ENCODE peak calls at places on chromosomes 4 and X, in eight cellular contexts. F, J, G, P, L, H, W and Y are unnamed samples.

GRCh38 chrX:46978341-46979291 is 66.4 kb downstream of the JADE3 start:
- DNase-seq in F (no peak), P (peak; percentile 83), H (peak; percentile 66), L (peak; percentile 72), J (peak; percentile 75), W (peak; percentile 36), G (peak; percentile 87), Y (peak; percentile 64)

GRCh38 chrX:46913710-46914109 is 1.5 kb downstream of the JADE3 start:
- DNase-seq in J (no peak), L (peak; percentile 30), W (no peak), H (peak; percentile 4), P (peak; percentile 53), G (peak; percentile 33), F (no peak), Y (no peak)

GRCh38 chr4:7295917-7296660 is 103.8 kb downstream of the SORCS2 start:
- DNase-seq in P (peak; percentile 54), F (no peak), G (no peak), H (peak; percentile 40), L (no peak), W (no peak), J (peak; percentile 25), Y (no peak)

GRCh38 chrX:21781525-21781924 is 23.6 kb upstream of the SMPX start:
- DNase-seq in H (no peak), L (no peak), P (no peak), F (no peak), W (peak; percentile 10), J (no peak), G (no peak), Y (no peak)

GRCh38 chrX:11380187-11380586 is 87.0 kb downstream of the AMELX start:
- DNase-seq in W (no peak), H (no peak), L (peak; percentile 28), G (peak; percentile 9), F (no peak), J (no peak), P (no peak), Y (no peak)

GRCh38 chr4:183154701-183155391 is 55.8 kb downstream of the WWC2 start:
- DNase-seq in G (no peak), P (no peak), H (no peak), L (no peak), J (no peak), W (no peak), F (no peak), Y (peak; percentile 5)

GRCh38 chrX:47278684-47279083 is 45.9 kb downstream of the USP11 start:
- DNase-seq in L (peak; percentile 74), G (no peak), F (peak; percentile 22), W (no peak), H (no peak), J (no peak), P (no peak), Y (no peak)

GRCh38 chrX:104151037-104151436 is 5.8 kb downstream of the SLC25A53 start:
- DNase-seq in F (no peak), W (no peak), H (no peak), J (no peak), G (no peak), L (no peak), P (no peak), Y (no peak)

GRCh38 chr4:164700471-164700870 is 53.5 kb upstream of the SMIM31 start:
- DNase-seq in F (no peak), P (peak; percentile 42), G (no peak), J (no peak), W (no peak), H (peak; percentile 33), L (peak; percentile 7), Y (peak; percentile 48)

GRCh38 chr4:76208005-76208765 is 5.4 kb downstream of the SCARB2 start:
- DNase-seq in F (peak; percentile 75), H (peak; percentile 65), J (no peak), G (peak; percentile 97), P (peak; percentile 18), L (peak; percentile 91), W (no peak), Y (no peak)

GRCh38 chr4:147285751-147286150 is 195.1 kb upstream of the EDNRA start:
- DNase-seq in W (no peak), H (no peak), L (no peak), J (no peak), F (no peak), G (no peak), P (no peak), Y (no peak)

GRCh38 chr4:147284935-147285334 is 196.0 kb upstream of the EDNRA start:
- DNase-seq in W (no peak), G (no peak), F (peak; percentile 58), H (no peak), P (no peak), J (no peak), L (peak; percentile 83), Y (no peak)

GRCh38 chr4:147287588-147287890 is 193.4 kb upstream of the EDNRA start:
- DNase-seq in J (no peak), L (no peak), W (no peak), H (no peak), G (no peak), F (no peak), P (no peak), Y (no peak)

GRCh38 chr4:147288512-147288911 is 192.4 kb upstream of the EDNRA start:
- DNase-seq in W (no peak), H (no peak), L (no peak), J (no peak), G (no peak), F (no peak), P (no peak), Y (no peak)

GRCh38 chr4:147286846-147287587 is 193.9 kb upstream of the EDNRA start:
- DNase-seq in L (peak; percentile 64), H (no peak), J (no peak), G (peak; percentile 42), F (no peak), P (no peak), W (no peak), Y (no peak)
- TF ChIP-seq CTCF in L (no peak), H (no peak), J (no peak), G (no peak), F (no peak), P (no peak), W (no peak), Y (no peak)

DNA sequence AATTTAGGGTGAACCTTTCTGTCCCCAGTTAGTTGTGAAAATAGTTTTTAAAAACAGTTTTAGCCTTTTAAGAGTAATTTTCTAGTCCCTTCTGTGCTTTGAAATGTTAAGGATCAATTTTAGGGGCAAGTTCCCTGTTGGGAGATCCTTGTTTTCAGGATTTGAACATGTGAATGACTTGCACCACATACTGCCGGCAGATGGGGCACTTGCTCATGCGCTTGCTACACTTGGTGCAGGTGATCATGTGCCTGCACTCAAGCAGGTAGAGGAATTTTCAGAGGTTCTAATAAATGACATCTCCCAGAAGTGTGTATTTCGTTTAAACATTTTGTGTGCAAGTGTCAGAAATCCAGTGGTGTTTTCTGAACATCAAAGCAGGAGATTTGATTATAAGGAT is 195.9 kb downstream of the CHM start:
- DNase-seq in F (no peak), G (peak; percentile 1), J (no peak), W (no peak), H (peak; percentile 3), L (peak; percentile 15), P (no peak), Y (peak; percentile 37)
- TF ChIP-seq CTCF in F (peak; percentile 57), G (peak; percentile 31), J (no peak), W (peak; percentile 52), H (no peak), L (peak; percentile 52), P (no peak), Y (peak; percentile 58)

DNA sequence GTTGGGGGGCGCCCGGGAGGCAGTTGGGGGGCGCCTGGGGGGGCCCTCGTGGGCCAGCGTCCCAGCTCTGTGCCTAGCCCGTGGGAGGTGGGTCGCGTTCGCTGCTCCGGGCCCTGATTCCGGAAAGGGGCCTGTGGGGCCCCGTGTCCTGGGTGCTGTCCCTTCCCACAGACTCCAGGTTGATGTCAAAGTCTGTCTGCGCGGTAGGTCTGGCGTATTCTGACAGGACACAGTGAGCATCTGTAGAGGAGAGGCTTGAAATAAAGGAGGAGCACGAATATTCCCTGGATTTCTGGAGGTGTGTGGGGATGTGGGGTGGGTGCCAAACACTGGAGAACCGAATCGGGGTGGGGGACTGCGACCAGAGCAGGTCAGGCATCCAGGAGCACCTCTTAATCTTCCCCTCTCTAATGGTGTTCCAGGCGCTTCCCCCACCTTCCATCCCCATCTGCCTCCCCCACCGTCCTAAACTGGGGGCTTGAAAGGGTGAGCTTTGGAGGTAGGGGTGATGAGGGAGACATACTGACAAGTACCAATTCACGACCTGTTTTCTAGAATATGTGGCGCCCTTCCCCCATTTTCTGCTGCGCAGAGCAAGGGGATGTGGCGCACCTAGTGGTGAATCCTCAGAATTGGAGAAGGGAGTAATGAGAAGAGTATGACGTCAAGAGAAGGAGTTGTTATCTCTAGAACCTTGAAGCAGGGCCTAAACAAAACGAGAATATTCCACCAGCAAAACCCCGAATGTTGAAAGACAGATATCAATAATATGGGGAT is 873 bp downstream of the GPRASP1 start:
- DNase-seq in L (peak; percentile 17), P (no peak), H (peak; percentile 20), F (no peak), G (peak; percentile 18), W (no peak), J (no peak), Y (peak; percentile 19)
- TF ChIP-seq CTCF in L (peak; percentile 52), P (no peak), H (no peak), F (peak; percentile 69), G (peak; percentile 29), W (peak; percentile 59), J (no peak), Y (peak; percentile 45)

DNA sequence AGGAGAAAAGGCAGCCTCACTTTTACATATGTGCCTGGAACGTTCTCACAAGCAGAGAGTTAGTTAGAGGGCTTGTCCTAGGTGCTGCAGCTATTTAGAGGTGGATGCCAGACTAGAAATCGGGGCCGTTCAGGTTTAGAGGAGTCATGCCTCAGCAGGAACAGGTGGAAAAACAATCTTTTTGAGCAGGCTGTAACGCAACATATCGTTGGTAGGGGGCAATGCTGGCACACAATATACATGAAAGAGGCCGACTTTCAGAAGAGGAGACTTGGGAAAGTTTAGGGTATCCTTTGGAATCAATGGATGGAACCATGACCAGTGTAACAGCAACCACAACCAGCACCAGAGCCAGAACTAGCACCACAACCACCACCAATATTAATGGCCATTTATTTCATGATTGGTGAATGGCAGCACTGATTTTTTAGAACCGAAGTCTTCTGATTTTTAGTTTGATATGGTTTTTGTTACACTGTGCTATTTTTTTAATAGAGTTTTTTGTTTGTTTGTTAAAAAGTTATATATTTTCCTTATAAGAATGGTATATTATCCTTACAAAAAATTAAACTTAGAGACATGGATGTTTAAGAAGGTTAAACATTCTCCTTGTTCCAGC is 14.9 kb upstream of the PAQR3 start:
- DNase-seq in H (peak; percentile 45), P (peak; percentile 57), J (no peak), L (peak; percentile 20), G (peak; percentile 22), W (no peak), F (no peak), Y (peak; percentile 23)
- TF ChIP-seq CTCF in H (peak; percentile 56), P (peak; percentile 66), J (no peak), L (peak; percentile 45), G (peak; percentile 42), W (peak; percentile 47), F (peak; percentile 60), Y (peak; percentile 56)

GRCh38 chrX:92230628-92231027 is 451.5 kb downstream of the PCDH11X start:
- DNase-seq in J (no peak), F (no peak), G (no peak), L (no peak), P (no peak), W (no peak), H (no peak), Y (no peak)
- TF ChIP-seq CTCF in J (no peak), F (no peak), G (no peak), L (no peak), P (no peak), W (no peak), H (no peak), Y (no peak)

GRCh38 chrX:12439396-12439795 is 301.1 kb downstream of the FRMPD4 start:
- DNase-seq in F (no peak), H (no peak), W (no peak), P (no peak), G (peak; percentile 31), J (no peak), L (no peak), Y (no peak)
- TF ChIP-seq CTCF in F (no peak), H (no peak), W (no peak), P (no peak), G (no peak), J (no peak), L (no peak), Y (no peak)